ENCODE peak calls at places on chromosomes 4 and X, in four cellular contexts. E is IMR-90, Y is mesendoderm, T is H1. W is an unnamed sample.

GRCh38 chr4:54224960-54225670 is 4.0 kb upstream of the PDGFRA start:
- DNase-seq in E (no peak), Y (peak), T (no peak), W (no peak)

GRCh38 chr4:138039010-138039409 is 203.1 kb downstream of the SLC7A11 start:
- DNase-seq in E (peak), Y (no peak), T (no peak), W (no peak)

GRCh38 chrX:69038188-69038587 is 127.1 kb downstream of the PJA1 start:
- DNase-seq in E (no peak), Y (no peak), T (no peak), W (peak)

GRCh38 chrX:40651620-40652223 is 4.4 kb upstream of the CXorf38 start:
- DNase-seq in E (peak), Y (peak), T (no peak), W (peak)

GRCh38 chr4:95549246-95550138 is 719 bp upstream of the UNC5C start:
- DNase-seq in E (peak), Y (peak), T (no peak), W (peak)

GRCh38 chr4:143358923-143359694 is 22.4 kb downstream of the GAB1 start:
- DNase-seq in E (peak), Y (no peak), T (no peak), W (no peak)

GRCh38 chrX:101658661-101659477 is 781 bp downstream of the ARMCX2 start:
- DNase-seq in E (peak), Y (peak), T (no peak), W (peak)

GRCh38 chrX:67437821-67438220 is 106.0 kb upstream of the AR start:
- DNase-seq in E (no peak), Y (no peak), T (no peak), W (no peak)

GRCh38 chr4:22190855-22191254 is 242.3 kb upstream of the KCNIP4 start:
- DNase-seq in E (peak), Y (peak), T (no peak), W (no peak)

GRCh38 chrX:79366556-79366887 is 612 bp downstream of the ITM2A start:
- DNase-seq in E (no peak), Y (peak), T (no peak), W (no peak)

GRCh38 chrX:16882188-16882587 is 12.0 kb upstream of the RBBP7 start:
- DNase-seq in E (peak), Y (no peak), T (no peak), W (no peak)

GRCh38 chrX:31500920-31501319 is 429.1 kb upstream of the FTHL17 start:
- DNase-seq in E (peak), Y (peak), T (no peak), W (no peak)

GRCh38 chrX:7316280-7316679 is 168.3 kb upstream of the PUDP start:
- DNase-seq in E (no peak), Y (no peak), T (no peak), W (no peak)

DNA sequence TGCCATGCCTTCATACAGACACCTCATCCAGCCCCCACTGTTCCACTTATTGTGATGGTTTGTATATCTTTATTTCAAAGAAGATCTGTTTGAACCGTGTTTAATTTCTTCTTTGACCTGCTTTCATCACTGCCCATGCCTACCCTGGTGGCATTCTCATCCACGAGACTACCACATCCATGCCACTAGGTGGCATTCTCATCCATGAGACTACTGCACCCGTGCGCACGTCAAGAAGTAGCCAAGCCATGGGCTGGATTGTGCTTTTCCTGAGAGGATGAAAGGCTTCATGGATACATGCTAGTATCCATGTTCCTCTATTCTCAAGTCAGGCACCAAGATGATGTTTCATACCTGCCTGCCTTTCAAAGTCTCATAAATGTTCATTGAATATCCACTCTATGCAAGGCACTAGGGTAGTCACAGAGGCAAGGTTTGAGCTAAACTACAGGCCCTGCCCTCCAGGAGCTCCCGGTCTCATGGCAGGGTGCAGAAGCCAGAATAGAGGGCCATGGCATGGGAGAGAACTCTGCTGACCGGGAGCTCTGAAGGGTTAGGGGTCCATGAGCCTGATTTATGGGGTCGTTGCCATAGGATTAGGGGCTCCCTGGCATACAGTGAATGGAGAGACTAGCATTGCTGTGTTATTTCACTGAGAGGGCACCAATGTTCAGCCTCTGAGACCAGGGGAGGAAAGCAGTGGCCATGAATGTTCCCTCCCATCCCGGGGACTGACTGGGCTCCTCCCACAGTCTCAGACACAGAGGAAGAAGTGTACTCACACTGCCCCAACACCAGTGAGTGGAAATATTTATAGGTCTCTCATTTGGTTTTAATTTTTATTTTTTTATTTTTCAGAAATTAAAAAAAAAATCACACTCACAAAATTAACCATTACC is 24.8 kb upstream of the EOLA2 start:
- DNase-seq in E (peak), Y (peak), T (no peak), W (peak)
- H3K56ac ChIP-seq in E (no peak), Y (no peak), T (no peak), W (no peak)

GRCh38 chr4:1459664-1460511 is 53.6 kb upstream of the NKX1-1 start:
- DNase-seq in E (no peak), Y (no peak), T (no peak), W (peak)
- H2BK15ac ChIP-seq in E (no peak), Y (no peak), T (no peak), W (no peak)

DNA sequence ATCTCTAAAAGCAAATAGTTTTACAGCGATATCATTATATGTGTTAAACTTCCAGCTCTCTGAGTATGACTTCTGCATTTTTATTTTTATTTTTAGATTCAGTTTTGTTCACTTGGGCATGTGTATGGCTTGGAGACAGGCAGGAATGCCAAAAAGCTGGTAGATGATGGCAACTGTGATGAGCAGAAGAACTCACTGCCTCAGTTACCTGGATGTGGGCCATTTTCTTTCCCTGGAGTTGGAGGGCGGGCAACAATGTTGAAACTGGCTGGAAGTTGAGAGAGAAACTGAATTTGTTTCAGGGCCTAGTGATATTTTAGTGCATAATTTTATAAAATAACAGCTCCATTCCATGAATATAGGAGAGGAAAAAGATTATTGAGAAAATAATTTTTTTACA is 266.5 kb downstream of the ARHGAP24 start:
- DNase-seq in E (no peak), Y (no peak), T (no peak), W (no peak)
- H3K56ac ChIP-seq in E (no peak), Y (no peak), T (no peak), W (no peak)

GRCh38 chrX:115038406-115038805 is 21.0 kb upstream of the IL13RA2 start:
- DNase-seq in E (peak), Y (no peak), T (no peak), W (no peak)
- H2BK15ac ChIP-seq in E (no peak), Y (no peak), T (no peak), W (no peak)

GRCh38 chr4:7487998-7488671 is 53.4 kb upstream of the PSAPL1 start:
- DNase-seq in E (no peak), Y (no peak), T (no peak), W (peak)
- H3K56ac ChIP-seq in E (no peak), Y (no peak), T (no peak), W (no peak)

GRCh38 chr4:42310343-42310742 is 86.9 kb upstream of the SHISA3 start:
- DNase-seq in E (no peak), Y (peak), T (no peak), W (peak)
- H2BK15ac ChIP-seq in E (no peak), Y (no peak), T (no peak), W (no peak)

GRCh38 chr4:187887886-187888285 is 107.7 kb upstream of the ZFP42 start:
- DNase-seq in E (no peak), Y (no peak), T (no peak), W (no peak)

GRCh38 chr4:187883836-187884235 is 111.7 kb upstream of the ZFP42 start:
- DNase-seq in E (no peak), Y (no peak), T (no peak), W (peak)

GRCh38 chr4:187883049-187883448 is 112.5 kb upstream of the ZFP42 start:
- DNase-seq in E (no peak), Y (peak), T (no peak), W (no peak)
- H3K56ac ChIP-seq in E (no peak), Y (no peak), T (no peak), W (no peak)

DNA sequence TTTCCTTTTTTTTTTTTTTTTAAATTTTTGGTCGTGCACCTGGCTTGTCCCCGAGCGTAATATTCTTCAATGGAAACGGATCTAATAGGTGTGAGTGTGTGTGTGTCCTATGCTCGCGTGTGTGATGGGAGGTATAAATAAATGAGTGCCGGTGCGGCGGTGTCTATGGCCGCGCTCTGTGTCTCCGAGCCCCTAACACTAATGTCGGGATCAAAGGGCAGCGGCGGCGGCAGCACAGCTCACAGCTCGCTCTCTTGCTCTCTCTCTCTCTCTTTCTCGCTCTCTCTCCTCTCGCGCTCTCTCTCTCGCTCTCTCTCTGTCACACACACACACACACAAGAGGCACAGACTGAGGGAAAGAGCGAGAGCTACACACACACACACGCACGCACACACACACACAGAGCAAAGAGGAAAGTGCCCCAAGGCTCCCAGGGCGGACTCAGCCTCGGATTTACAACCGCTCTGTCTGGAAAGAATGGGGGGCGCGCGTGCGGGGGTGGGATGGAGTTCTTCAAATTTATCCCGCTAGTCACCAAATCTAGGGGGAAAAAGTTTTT is at the start of gene ZNF827:
- DNase-seq in E (peak), Y (peak), T (no peak), W (peak)
- H2BK15ac ChIP-seq in E (peak), Y (peak), T (peak), W (no peak)

DNA sequence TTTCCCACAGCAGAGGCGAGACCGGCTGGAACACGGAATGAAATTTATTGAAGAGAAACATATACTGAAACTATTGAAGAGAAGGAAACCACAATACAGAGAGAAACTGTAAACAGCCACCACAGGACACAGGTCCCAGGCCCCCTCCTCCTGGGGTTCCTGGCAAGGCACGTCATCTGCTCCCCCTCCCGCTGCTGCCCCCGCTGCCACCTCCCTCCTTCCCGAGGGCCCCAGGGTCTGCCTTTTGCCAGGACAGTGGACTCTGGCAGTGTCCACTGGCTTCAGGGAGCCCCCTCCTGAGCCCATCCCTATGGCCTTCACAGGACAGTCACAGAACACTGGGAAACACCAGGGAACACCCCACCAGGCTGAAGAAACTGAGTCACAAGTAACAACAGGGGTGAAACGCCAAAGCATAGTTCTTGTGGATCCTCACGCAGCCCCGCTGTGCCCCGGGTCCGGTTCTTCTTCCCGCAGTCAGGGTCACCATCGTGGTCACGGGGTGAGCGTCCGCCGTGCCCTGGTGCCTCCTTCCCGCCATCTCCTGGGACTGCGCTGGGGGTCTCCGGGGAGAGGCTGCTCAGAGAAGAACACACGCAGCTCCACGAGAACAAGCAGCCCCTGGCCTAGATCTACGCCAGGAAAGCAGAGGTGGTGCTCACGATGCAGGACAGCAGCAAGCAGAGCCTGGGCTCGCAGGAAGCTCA is 5.4 kb downstream of the PNMA6E start:
- DNase-seq in E (no peak), Y (no peak), T (no peak), W (no peak)
- H3K56ac ChIP-seq in E (no peak), Y (no peak), T (no peak), W (no peak)

GRCh38 chr4:1720163-1720983 is 750 bp downstream of the TMEM129 start:
- DNase-seq in E (peak), Y (peak), T (no peak), W (peak)
- H2BK15ac ChIP-seq in E (no peak), Y (no peak), T (no peak), W (no peak)

W was measured in H9.